ENCODE peak calls at places on chromosome 18, in eight cellular contexts. G is ovary, U is adrenal gland, F is GM23338, C is lower lobe of right lung, Q is brain microvascular endothelial cell, Z is upper lobe of left lung, I is fibroblast of mammary gland. N is an unnamed sample.

GRCh38 chr18:25349926-25350560 is 1.9 kb downstream of the ZNF521 start:
- DNase-seq in G (peak; percentile 48), U (peak; percentile 22), F (peak; percentile 68), C (peak; percentile 43), Q (no peak), Z (peak; percentile 87), I (no peak), N (peak; percentile 80)

GRCh38 chr18:74329688-74330205 is 14.1 kb downstream of the C18orf63 start:
- DNase-seq in G (no peak), U (no peak), F (no peak), C (no peak), Q (no peak), Z (no peak), I (no peak), N (no peak)

GRCh38 chr18:56799756-56800155 is 148.6 kb downstream of the WDR7 start:
- DNase-seq in G (no peak), U (no peak), F (no peak), C (no peak), Q (no peak), Z (no peak), I (peak; percentile 25), N (no peak)

GRCh38 chr18:43049021-43049420 is 66.5 kb downstream of the RIT2 start:
- DNase-seq in G (no peak), U (no peak), F (no peak), C (no peak), Q (peak; percentile 61), Z (no peak), I (peak; percentile 79), N (no peak)

GRCh38 chr18:79916546-79917350 is 34.7 kb downstream of the SLC66A2 start:
- DNase-seq in G (no peak), U (no peak), F (no peak), C (peak; percentile 36), Q (no peak), Z (peak; percentile 68), I (no peak), N (no peak)

GRCh38 chr18:63063171-63063570 is 256.4 kb downstream of the BCL2 start:
- DNase-seq in G (no peak), U (no peak), F (peak; percentile 50), C (no peak), Q (peak; percentile 5), Z (no peak), I (peak; percentile 26), N (no peak)

GRCh38 chr18:23380001-23380550 is 73.0 kb upstream of the RIOK3 start:
- DNase-seq in G (no peak), U (no peak), F (peak; percentile 31), C (peak; percentile 80), Q (peak; percentile 87), Z (peak; percentile 54), I (no peak), N (peak; percentile 54)

GRCh38 chr18:32919799-32920198 is 147.0 kb upstream of the KLHL14 start:
- DNase-seq in G (no peak), U (no peak), F (peak; percentile 92), C (no peak), Q (no peak), Z (no peak), I (peak; percentile 56), N (peak; percentile 68)

GRCh38 chr18:10284571-10285282 is 169.7 kb upstream of the APCDD1 start:
- DNase-seq in G (no peak), U (no peak), F (no peak), C (no peak), Q (no peak), Z (no peak), I (no peak), N (no peak)

GRCh38 chr18:37364237-37364636 is 201.4 kb downstream of the CELF4 start:
- DNase-seq in G (no peak), U (peak; percentile 88), F (no peak), C (peak; percentile 88), Q (no peak), Z (no peak), I (no peak), N (no peak)

GRCh38 chr18:8359076-8359475 is 250.2 kb upstream of the RAB12 start:
- DNase-seq in G (no peak), U (no peak), F (peak; percentile 23), C (no peak), Q (no peak), Z (no peak), I (no peak), N (no peak)

GRCh38 chr18:13447621-13448020 is 229.1 kb downstream of the LDLRAD4 start:
- DNase-seq in G (no peak), U (peak; percentile 67), F (peak; percentile 48), C (no peak), Q (peak; percentile 90), Z (no peak), I (peak; percentile 23), N (no peak)

GRCh38 chr18:21105936-21106335 is 5.7 kb downstream of the ROCK1 start:
- DNase-seq in G (no peak), U (no peak), F (no peak), C (no peak), Q (no peak), Z (no peak), I (no peak), N (no peak)

GRCh38 chr18:75208055-75208835 is 694 bp downstream of the PTGR3 start:
- DNase-seq in G (peak; percentile 48), U (peak; percentile 56), F (peak; percentile 58), C (peak; percentile 72), Q (peak; percentile 31), Z (peak; percentile 92), I (peak; percentile 52), N (peak; percentile 74)

GRCh38 chr18:46334200-46334553 is 230.0 kb downstream of the HAUS1 start:
- DNase-seq in G (no peak), U (no peak), F (no peak), C (no peak), Q (no peak), Z (no peak), I (no peak), N (no peak)

GRCh38 chr18:46335551-46336059 is 231.4 kb downstream of the HAUS1 start:
- DNase-seq in G (no peak), U (no peak), F (peak; percentile 88), C (no peak), Q (no peak), Z (no peak), I (peak; percentile 20), N (peak; percentile 93)

GRCh38 chr18:46332956-46333355 is 228.8 kb downstream of the HAUS1 start:
- DNase-seq in G (no peak), U (no peak), F (peak; percentile 28), C (no peak), Q (no peak), Z (no peak), I (no peak), N (peak; percentile 52)

GRCh38 chr18:46332286-46332801 is 228.2 kb downstream of the HAUS1 start:
- DNase-seq in G (no peak), U (no peak), F (no peak), C (no peak), Q (no peak), Z (no peak), I (no peak), N (no peak)

DNA sequence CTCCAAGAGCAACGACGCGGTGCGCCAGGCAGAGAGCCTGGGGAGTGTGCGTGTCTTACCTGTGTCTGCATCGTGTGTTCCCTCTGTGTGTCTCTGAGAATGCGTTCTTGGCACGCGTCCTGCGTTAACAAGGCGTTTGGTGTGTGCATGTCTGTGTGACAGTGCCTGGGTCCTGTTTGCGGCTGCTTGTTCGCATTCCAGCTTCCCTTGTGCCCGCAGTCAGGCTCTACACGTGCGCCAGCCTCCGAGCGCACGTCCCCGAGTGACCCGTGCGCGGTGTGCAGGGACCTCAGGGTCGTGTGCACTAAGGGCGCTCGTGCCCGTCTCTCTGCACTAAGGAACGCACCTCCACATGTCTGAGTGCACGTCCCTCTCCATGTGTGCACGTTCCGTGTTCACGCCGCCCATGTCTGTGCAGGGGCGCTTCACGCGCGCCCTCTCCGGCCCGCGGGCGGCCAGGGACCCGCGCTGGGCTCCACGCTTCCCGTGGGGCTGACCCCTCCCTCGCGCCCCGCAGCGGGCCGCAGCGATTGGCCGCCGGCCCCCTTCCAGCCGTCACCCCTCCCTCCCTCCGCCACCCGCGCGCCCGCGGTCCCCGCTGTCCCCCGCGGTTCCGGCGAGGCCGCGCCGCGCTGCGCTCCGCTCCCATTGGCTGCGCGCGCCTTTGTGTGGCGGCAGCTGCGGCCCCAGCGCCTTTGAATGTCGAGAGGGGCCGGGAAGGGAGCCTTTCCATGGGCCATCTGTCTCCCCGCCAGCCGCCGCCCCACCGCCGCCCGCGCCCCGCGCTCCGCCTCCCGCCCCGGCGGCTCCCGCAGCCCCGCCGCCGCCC is 229.4 kb downstream of the HAUS1 start:
- DNase-seq in G (no peak), U (no peak), F (peak; percentile 69), C (no peak), Q (no peak), Z (peak; percentile 89), I (no peak), N (peak; percentile 92)
- H3K4me3 ChIP-seq in G (no peak overlapping the region), U (peak overlapping the region; percentile 47), F (peak overlapping the region; percentile 87), C (peak overlapping the region; percentile 54), Q (peak overlapping the region; percentile 48), Z (peak overlapping the region; percentile 68), I (no peak overlapping the region), N (peak overlapping the region; percentile 57)

DNA sequence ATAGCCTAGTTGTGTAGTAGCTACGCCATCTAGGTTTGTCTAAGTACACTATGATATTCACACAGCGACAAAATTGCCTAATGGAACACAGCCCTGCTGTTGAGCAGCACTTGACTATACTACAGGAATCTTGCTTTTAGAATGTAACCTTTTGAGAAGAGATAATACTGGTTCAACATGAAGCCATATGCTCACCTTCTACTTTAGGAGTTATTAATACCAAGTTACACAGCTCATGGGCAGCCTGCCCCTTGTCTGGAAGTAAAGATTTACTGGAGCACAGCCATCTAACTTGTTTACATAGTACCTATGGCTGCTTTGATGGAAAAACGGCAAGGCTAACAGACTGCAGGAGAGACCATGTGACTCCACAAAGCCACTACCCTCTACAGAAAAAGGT is 174.8 kb downstream of the DYM start:
- DNase-seq in G (no peak), U (no peak), F (no peak), C (no peak), Q (no peak), Z (no peak), I (no peak), N (no peak)
- H3K4me3 ChIP-seq in G (no peak overlapping the region), U (no peak overlapping the region), F (no peak overlapping the region), C (no peak overlapping the region), Q (no peak overlapping the region), Z (no peak overlapping the region), I (no peak overlapping the region), N (no peak overlapping the region)

DNA sequence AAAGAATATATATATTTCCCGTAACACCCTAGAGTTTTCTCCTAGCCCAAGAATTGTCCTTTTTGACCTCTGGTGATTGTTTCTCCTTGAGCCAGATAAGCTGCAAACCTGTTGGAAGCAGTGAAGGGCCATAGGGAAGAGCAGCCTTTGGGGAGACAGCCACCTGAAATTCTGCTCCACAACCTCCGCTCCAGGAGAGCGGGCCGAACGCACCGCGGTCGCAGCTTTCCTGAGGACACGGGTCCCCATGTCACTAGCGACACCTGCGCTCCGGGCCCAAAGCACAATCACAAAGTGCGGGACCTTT is 620 bp upstream of the DSG2 start:
- DNase-seq in G (no peak), U (no peak), F (peak; percentile 62), C (no peak), Q (no peak), Z (no peak), I (no peak), N (no peak)
- H3K4me3 ChIP-seq in G (peak overlapping the region; percentile 50), U (peak overlapping the region; percentile 55), F (peak overlapping the region; percentile 93), C (peak overlapping the region; percentile 61), Q (peak overlapping the region; percentile 79), Z (peak overlapping the region; percentile 60), I (no peak overlapping the region), N (peak overlapping the region; percentile 94)

DNA sequence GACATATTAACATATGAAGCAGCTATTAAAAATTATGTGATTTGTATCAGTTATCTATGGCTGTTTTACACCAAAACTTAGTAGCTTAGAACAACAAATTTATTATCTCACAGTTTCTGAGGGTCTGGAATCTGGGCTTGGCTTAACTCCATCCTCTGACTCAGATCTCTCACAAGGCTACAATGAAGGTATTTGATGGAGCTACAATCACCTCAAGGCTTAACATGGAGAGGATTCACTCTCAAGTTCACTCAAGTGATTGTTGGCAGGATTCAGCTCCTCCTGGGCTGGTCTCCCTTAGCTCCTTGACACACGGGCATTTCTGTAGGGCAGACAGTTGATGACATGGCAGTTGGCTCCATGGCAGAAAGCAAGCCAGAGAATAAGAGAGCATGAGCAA is 133.0 kb upstream of the SLC14A2 start:
- DNase-seq in G (no peak), U (no peak), F (no peak), C (no peak), Q (peak; percentile 7), Z (no peak), I (peak; percentile 17), N (no peak)
- H3K4me3 ChIP-seq in G (no peak overlapping the region), U (no peak overlapping the region), F (no peak overlapping the region), C (no peak overlapping the region), Q (no peak overlapping the region), Z (no peak overlapping the region), I (no peak overlapping the region), N (no peak overlapping the region)

N was measured in H7.